ENCODE peak calls at places on chromosomes 4 and X, in eight cellular contexts. One of them, this sample, is unnamed.

GRCh38 chr4:102343964-102344519 is 1.2 kb downstream of the SLC39A8 start:
- DNase-seq in uterus: peak; percentile 31
- DNase-seq in A549: no peak
- DNase-seq in glutamatergic neuron: no peak
- DNase-seq in nephron progenitor cell: no peak
- DNase-seq in lower leg skin: no peak
- DNase-seq in colonic mucosa: peak; percentile 72
- DNase-seq in lower lobe of right lung: peak; percentile 82
- DNase-seq in this sample: peak; percentile 75

GRCh38 chr4:78518551-78518950 is 33.0 kb upstream of the ANXA3 start:
- DNase-seq in A549: no peak
- DNase-seq in lower lobe of right lung: no peak
- DNase-seq in lower leg skin: no peak
- DNase-seq in glutamatergic neuron: no peak
- DNase-seq in colonic mucosa: no peak
- DNase-seq in uterus: no peak
- DNase-seq in nephron progenitor cell: no peak
- DNase-seq in this sample: no peak

GRCh38 chr4:7067147-7067522 is 729 bp downstream of the GRPEL1 start:
- DNase-seq in glutamatergic neuron: no peak
- DNase-seq in lower lobe of right lung: no peak
- DNase-seq in lower leg skin: no peak
- DNase-seq in nephron progenitor cell: no peak
- DNase-seq in colonic mucosa: peak; percentile 52
- DNase-seq in uterus: no peak
- DNase-seq in A549: no peak
- DNase-seq in this sample: no peak

GRCh38 chr4:41281038-41281634 is 24.4 kb downstream of the UCHL1 start:
- DNase-seq in lower lobe of right lung: no peak
- DNase-seq in glutamatergic neuron: no peak
- DNase-seq in lower leg skin: no peak
- DNase-seq in nephron progenitor cell: peak; percentile 57
- DNase-seq in A549: peak; percentile 81
- DNase-seq in colonic mucosa: peak; percentile 57
- DNase-seq in uterus: peak; percentile 39
- DNase-seq in this sample: peak; percentile 34

GRCh38 chrX:124938715-124939114 is 381.0 kb upstream of the TEX13C start:
- DNase-seq in A549: no peak
- DNase-seq in glutamatergic neuron: no peak
- DNase-seq in lower leg skin: no peak
- DNase-seq in colonic mucosa: no peak
- DNase-seq in lower lobe of right lung: no peak
- DNase-seq in uterus: no peak
- DNase-seq in nephron progenitor cell: no peak
- DNase-seq in this sample: no peak

GRCh38 chr4:107276052-107276451 is 239.9 kb upstream of the DKK2 start:
- DNase-seq in nephron progenitor cell: no peak
- DNase-seq in glutamatergic neuron: no peak
- DNase-seq in uterus: no peak
- DNase-seq in A549: no peak
- DNase-seq in colonic mucosa: no peak
- DNase-seq in lower leg skin: no peak
- DNase-seq in lower lobe of right lung: no peak
- DNase-seq in this sample: no peak

GRCh38 chrX:2370436-2370835 is 130.3 kb downstream of the DHRSX start:
- DNase-seq in uterus: no peak
- DNase-seq in lower leg skin: peak; percentile 43
- DNase-seq in lower lobe of right lung: no peak
- DNase-seq in nephron progenitor cell: no peak
- DNase-seq in glutamatergic neuron: no peak
- DNase-seq in colonic mucosa: no peak
- DNase-seq in A549: no peak
- DNase-seq in this sample: no peak

GRCh38 chr4:102564399-102564921 is 63.3 kb downstream of the NFKB1 start:
- DNase-seq in nephron progenitor cell: no peak
- DNase-seq in uterus: no peak
- DNase-seq in glutamatergic neuron: no peak
- DNase-seq in lower leg skin: no peak
- DNase-seq in A549: no peak
- DNase-seq in colonic mucosa: no peak
- DNase-seq in lower lobe of right lung: no peak
- DNase-seq in this sample: no peak

GRCh38 chr4:102585329-102585728 is 84.2 kb downstream of the NFKB1 start:
- DNase-seq in colonic mucosa: no peak
- DNase-seq in nephron progenitor cell: no peak
- DNase-seq in lower lobe of right lung: no peak
- DNase-seq in lower leg skin: no peak
- DNase-seq in uterus: no peak
- DNase-seq in glutamatergic neuron: no peak
- DNase-seq in A549: no peak
- DNase-seq in this sample: no peak

GRCh38 chr4:44145868-44146267 is 302.7 kb downstream of the KCTD8 start:
- DNase-seq in glutamatergic neuron: no peak
- DNase-seq in lower leg skin: no peak
- DNase-seq in uterus: no peak
- DNase-seq in lower lobe of right lung: no peak
- DNase-seq in A549: no peak
- DNase-seq in colonic mucosa: no peak
- DNase-seq in nephron progenitor cell: no peak
- DNase-seq in this sample: no peak

GRCh38 chr4:25531272-25531671 is 124.4 kb upstream of the SLC34A2 start:
- DNase-seq in lower leg skin: peak; percentile 18
- DNase-seq in A549: no peak
- DNase-seq in lower lobe of right lung: no peak
- DNase-seq in colonic mucosa: no peak
- DNase-seq in glutamatergic neuron: no peak
- DNase-seq in uterus: no peak
- DNase-seq in nephron progenitor cell: no peak
- DNase-seq in this sample: no peak

GRCh38 chrX:43655151-43655676 is 885 bp upstream of the MAOA start:
- DNase-seq in nephron progenitor cell: peak; percentile 21
- DNase-seq in A549: peak; percentile 15
- DNase-seq in lower lobe of right lung: peak; percentile 63
- DNase-seq in uterus: peak; percentile 52
- DNase-seq in colonic mucosa: peak; percentile 42
- DNase-seq in glutamatergic neuron: peak; percentile 37
- DNase-seq in lower leg skin: peak; percentile 86
- DNase-seq in this sample: peak; percentile 50

GRCh38 chrX:31147175-31147574 is 75.3 kb upstream of the FTHL17 start:
- DNase-seq in A549: no peak
- DNase-seq in uterus: no peak
- DNase-seq in nephron progenitor cell: no peak
- DNase-seq in lower lobe of right lung: no peak
- DNase-seq in lower leg skin: no peak
- DNase-seq in glutamatergic neuron: peak; percentile 12
- DNase-seq in colonic mucosa: no peak
- DNase-seq in this sample: no peak

GRCh38 chr4:83490876-83491450 is 6.1 kb upstream of the ABRAXAS1 start:
- DNase-seq in nephron progenitor cell: no peak
- DNase-seq in colonic mucosa: no peak
- DNase-seq in glutamatergic neuron: no peak
- DNase-seq in A549: peak; percentile 49
- DNase-seq in lower lobe of right lung: no peak
- DNase-seq in lower leg skin: no peak
- DNase-seq in uterus: no peak
- DNase-seq in this sample: no peak

GRCh38 chr4:156197216-156197615 is 243.6 kb upstream of the CTSO start:
- DNase-seq in lower lobe of right lung: no peak
- DNase-seq in A549: no peak
- DNase-seq in glutamatergic neuron: no peak
- DNase-seq in nephron progenitor cell: peak; percentile 39
- DNase-seq in colonic mucosa: no peak
- DNase-seq in uterus: peak; percentile 31
- DNase-seq in lower leg skin: no peak
- DNase-seq in this sample: no peak

GRCh38 chrX:40508560-40508959 is 72.2 kb upstream of the ATP6AP2 start:
- DNase-seq in uterus: no peak
- DNase-seq in glutamatergic neuron: no peak
- DNase-seq in lower leg skin: no peak
- DNase-seq in nephron progenitor cell: no peak
- DNase-seq in lower lobe of right lung: no peak
- DNase-seq in A549: no peak
- DNase-seq in colonic mucosa: no peak
- DNase-seq in this sample: no peak

GRCh38 chrX:109952050-109952449 is 50.9 kb upstream of the TMEM164 start:
- DNase-seq in nephron progenitor cell: no peak
- DNase-seq in A549: no peak
- DNase-seq in colonic mucosa: no peak
- DNase-seq in uterus: no peak
- DNase-seq in glutamatergic neuron: no peak
- DNase-seq in lower leg skin: no peak
- DNase-seq in lower lobe of right lung: no peak
- DNase-seq in this sample: no peak

GRCh38 chr4:168398589-168398988 is 80.0 kb upstream of the DDX60 start:
- DNase-seq in colonic mucosa: no peak
- DNase-seq in nephron progenitor cell: no peak
- DNase-seq in glutamatergic neuron: no peak
- DNase-seq in uterus: no peak
- DNase-seq in lower leg skin: no peak
- DNase-seq in lower lobe of right lung: no peak
- DNase-seq in A549: no peak
- DNase-seq in this sample: no peak

GRCh38 chr4:135408109-135408508 is 1206.5 kb upstream of the PABPC4L start:
- DNase-seq in lower leg skin: no peak
- DNase-seq in uterus: no peak
- DNase-seq in nephron progenitor cell: no peak
- DNase-seq in colonic mucosa: no peak
- DNase-seq in lower lobe of right lung: no peak
- DNase-seq in glutamatergic neuron: no peak
- DNase-seq in A549: no peak
- DNase-seq in this sample: no peak

GRCh38 chr4:60579335-60579734 is 620.8 kb upstream of the ADGRL3 start:
- DNase-seq in A549: no peak
- DNase-seq in colonic mucosa: no peak
- DNase-seq in nephron progenitor cell: no peak
- DNase-seq in glutamatergic neuron: no peak
- DNase-seq in lower lobe of right lung: no peak
- DNase-seq in lower leg skin: no peak
- DNase-seq in uterus: no peak
- DNase-seq in this sample: no peak

GRCh38 chr4:89056953-89057398 is at the start of gene FAM13A:
- DNase-seq in lower leg skin: peak; percentile 94
- DNase-seq in nephron progenitor cell: peak; percentile 65
- DNase-seq in A549: peak; percentile 41
- DNase-seq in lower lobe of right lung: peak; percentile 76
- DNase-seq in glutamatergic neuron: peak; percentile 51
- DNase-seq in colonic mucosa: peak; percentile 81
- DNase-seq in uterus: peak; percentile 92
- DNase-seq in this sample: peak; percentile 85

GRCh38 chr4:184282895-184283654 is 65.4 kb upstream of the ENPP6 start:
- DNase-seq in nephron progenitor cell: no peak
- DNase-seq in lower leg skin: no peak
- DNase-seq in colonic mucosa: peak; percentile 18
- DNase-seq in glutamatergic neuron: no peak
- DNase-seq in uterus: no peak
- DNase-seq in lower lobe of right lung: no peak
- DNase-seq in A549: no peak
- DNase-seq in this sample: no peak

GRCh38 chrX:50768801-50769200 is 45.2 kb downstream of the SHROOM4 start:
- DNase-seq in lower lobe of right lung: no peak
- DNase-seq in uterus: no peak
- DNase-seq in nephron progenitor cell: no peak
- DNase-seq in glutamatergic neuron: no peak
- DNase-seq in colonic mucosa: no peak
- DNase-seq in A549: no peak
- DNase-seq in lower leg skin: no peak
- DNase-seq in this sample: no peak

GRCh38 chrX:15718283-15718970 is 19.6 kb upstream of the CA5B start:
- DNase-seq in lower leg skin: no peak
- DNase-seq in uterus: no peak
- DNase-seq in A549: no peak
- DNase-seq in glutamatergic neuron: no peak
- DNase-seq in lower lobe of right lung: no peak
- DNase-seq in colonic mucosa: no peak
- DNase-seq in nephron progenitor cell: no peak
- DNase-seq in this sample: no peak
- TF ChIP-seq CTCF in lower leg skin: no peak
- TF ChIP-seq CTCF in uterus: no peak
- TF ChIP-seq CTCF in A549: no peak
- TF ChIP-seq CTCF in glutamatergic neuron: no peak
- TF ChIP-seq CTCF in lower lobe of right lung: no peak
- TF ChIP-seq CTCF in colonic mucosa: no peak
- TF ChIP-seq CTCF in nephron progenitor cell: no peak
- TF ChIP-seq CTCF in this sample: no peak

DNA sequence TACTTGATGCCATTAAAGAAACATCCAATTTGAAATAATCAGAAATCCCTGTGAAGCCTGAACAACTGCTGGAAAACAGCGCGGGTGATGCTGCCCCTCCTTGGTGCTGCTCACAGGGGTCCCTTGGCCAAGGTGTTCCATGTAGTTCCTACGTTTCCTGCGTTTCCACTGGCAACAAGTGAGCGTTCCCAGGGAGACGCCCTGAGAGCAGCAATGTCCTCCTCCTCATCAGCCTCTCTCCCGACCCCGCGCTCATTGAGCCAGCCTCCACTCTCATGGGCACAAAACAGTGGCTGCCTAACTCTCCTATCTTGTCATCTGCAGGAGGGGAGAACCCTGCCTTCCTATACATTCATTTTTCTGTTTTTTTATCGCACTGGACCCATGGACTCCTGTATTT is 18.9 kb downstream of the LETM1 start:
- DNase-seq in A549: no peak
- DNase-seq in colonic mucosa: no peak
- DNase-seq in uterus: no peak
- DNase-seq in nephron progenitor cell: no peak
- DNase-seq in lower leg skin: no peak
- DNase-seq in lower lobe of right lung: no peak
- DNase-seq in glutamatergic neuron: no peak
- DNase-seq in this sample: no peak
- TF ChIP-seq CTCF in A549: no peak
- TF ChIP-seq CTCF in colonic mucosa: no peak
- TF ChIP-seq CTCF in uterus: no peak
- TF ChIP-seq CTCF in nephron progenitor cell: no peak
- TF ChIP-seq CTCF in lower leg skin: no peak
- TF ChIP-seq CTCF in lower lobe of right lung: no peak
- TF ChIP-seq CTCF in glutamatergic neuron: no peak
- TF ChIP-seq CTCF in this sample: no peak

GRCh38 chrX:106752101-106752678 is 25.7 kb downstream of the RNF128 start:
- DNase-seq in A549: no peak
- DNase-seq in nephron progenitor cell: no peak
- DNase-seq in uterus: no peak
- DNase-seq in glutamatergic neuron: no peak
- DNase-seq in lower leg skin: no peak
- DNase-seq in lower lobe of right lung: no peak
- DNase-seq in colonic mucosa: no peak
- DNase-seq in this sample: no peak
- TF ChIP-seq CTCF in A549: peak; percentile 32
- TF ChIP-seq CTCF in nephron progenitor cell: peak; percentile 14
- TF ChIP-seq CTCF in uterus: no peak
- TF ChIP-seq CTCF in glutamatergic neuron: no peak
- TF ChIP-seq CTCF in lower leg skin: no peak
- TF ChIP-seq CTCF in lower lobe of right lung: no peak
- TF ChIP-seq CTCF in colonic mucosa: no peak
- TF ChIP-seq CTCF in this sample: no peak

DNA sequence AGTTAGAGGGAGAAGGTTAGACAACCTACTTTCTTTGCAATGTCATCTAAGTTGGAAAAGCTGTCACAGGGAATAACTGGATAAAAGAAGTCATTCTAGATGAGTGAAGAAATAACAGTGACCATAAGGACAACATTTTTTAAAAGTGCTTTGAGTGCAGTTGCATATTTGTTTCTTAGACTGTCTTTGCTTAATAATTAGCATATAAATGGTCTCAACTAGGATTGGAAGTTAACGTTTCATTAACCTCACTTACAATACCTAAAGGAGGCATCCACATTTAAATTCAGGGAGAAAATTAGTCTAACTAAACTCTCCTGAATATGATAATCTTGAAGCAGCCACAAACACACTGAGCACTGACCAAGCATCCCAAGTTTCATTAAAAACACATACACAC is 780.8 kb downstream of the PCDH18 start:
- DNase-seq in lower leg skin: no peak
- DNase-seq in lower lobe of right lung: no peak
- DNase-seq in nephron progenitor cell: no peak
- DNase-seq in uterus: no peak
- DNase-seq in glutamatergic neuron: no peak
- DNase-seq in colonic mucosa: no peak
- DNase-seq in A549: no peak
- DNase-seq in this sample: no peak
- TF ChIP-seq CTCF in lower leg skin: no peak
- TF ChIP-seq CTCF in lower lobe of right lung: no peak
- TF ChIP-seq CTCF in nephron progenitor cell: no peak
- TF ChIP-seq CTCF in uterus: no peak
- TF ChIP-seq CTCF in glutamatergic neuron: no peak
- TF ChIP-seq CTCF in colonic mucosa: no peak
- TF ChIP-seq CTCF in A549: no peak
- TF ChIP-seq CTCF in this sample: no peak